ENCODE peak calls at places on chromosomes 6 and 20, in seven cellular contexts. E is progenitor cell of endocrine pancreas; R is naive thymus-derived CD8-positive, alpha-beta T cell; X is lower leg skin; W is effector memory CD4-positive, alpha-beta T cell; I is stimulated activated CD4-positive, alpha-beta T cell treated with anti-CD3 and anti-CD28 coated beads, Interleukin-4, amount 100 ng/mL, for 24 hours; B is GM10248. K is an unnamed sample.

GRCh38 chr6:27604986-27605385 is 132.1 kb upstream of the ZNF184 start:
- DNase-seq in E (no peak), X (no peak), W (no peak), B (peak; percentile 42), I (no peak), R (no peak), K (peak; percentile 57)

GRCh38 chr6:142387997-142388815 is 86.4 kb downstream of the ADGRG6 start:
- DNase-seq in R (peak; percentile 44), W (no peak), I (no peak), X (no peak), B (peak; percentile 12), E (no peak), K (peak; percentile 76)

GRCh38 chr6:27091661-27092315 is 155.7 kb upstream of the PRSS16 start:
- DNase-seq in X (no peak), R (peak; percentile 19), B (peak; percentile 52), W (no peak), I (peak; percentile 48), E (no peak), K (peak; percentile 94)

GRCh38 chr6:14717307-14717706 is 528.6 kb upstream of the JARID2 start:
- DNase-seq in E (no peak), B (peak; percentile 22), I (no peak), W (no peak), X (no peak), R (no peak), K (no peak)

GRCh38 chr6:13462380-13463326 is 24.7 kb downstream of the GFOD1 start:
- DNase-seq in B (no peak), E (no peak), R (peak; percentile 39), X (peak; percentile 58), W (no peak), I (no peak), K (no peak)

GRCh38 chr6:71351190-71351589 is 62.6 kb downstream of the OGFRL1 start:
- DNase-seq in E (no peak), X (no peak), R (no peak), B (no peak), W (no peak), I (no peak), K (no peak)

GRCh38 chr6:41921712-41921998 is 356 bp downstream of the BYSL start:
- DNase-seq in E (no peak), W (no peak), R (no peak), B (no peak), I (no peak), X (no peak), K (no peak)

GRCh38 chr6:20203561-20204528 is 8.4 kb downstream of the MBOAT1 start:
- DNase-seq in I (no peak), E (no peak), X (no peak), B (no peak), W (no peak), R (no peak), K (peak; percentile 83)

GRCh38 chr20:1307171-1307570 is 21.8 kb downstream of the SDCBP2 start:
- DNase-seq in R (no peak), B (no peak), E (no peak), X (no peak), I (no peak), W (no peak), K (no peak)

GRCh38 chr6:3664641-3665041 is 86.9 kb downstream of the PXDC1 start:
- DNase-seq in E (no peak), B (no peak), W (no peak), X (no peak), I (no peak), R (no peak), K (no peak)

GRCh38 chr20:5614506-5614905 is 135.7 kb upstream of the SHLD1 start:
- DNase-seq in R (no peak), B (no peak), W (no peak), E (no peak), X (peak; percentile 50), I (no peak), K (no peak)

GRCh38 chr20:13170771-13171170 is 50.3 kb upstream of the ISM1 start:
- DNase-seq in X (no peak), B (no peak), W (no peak), R (no peak), E (no peak), I (no peak), K (no peak)

GRCh38 chr6:46510656-46511055 is 19.4 kb upstream of the RCAN2 start:
- DNase-seq in W (no peak), E (no peak), X (no peak), I (no peak), B (no peak), R (no peak), K (peak; percentile 33)

GRCh38 chr6:56959094-56959493 is 4.2 kb downstream of the BEND6 start:
- DNase-seq in I (no peak), X (no peak), B (no peak), E (no peak), R (no peak), W (no peak), K (no peak)

GRCh38 chr6:84119277-84119676 is 85.7 kb downstream of the MRAP2 start:
- DNase-seq in B (no peak), R (no peak), I (no peak), X (no peak), W (no peak), E (no peak), K (peak; percentile 34)

GRCh38 chr6:11585426-11586016 is 48.0 kb downstream of the TMEM170B start:
- DNase-seq in I (no peak), E (no peak), R (peak; percentile 9), B (peak; percentile 52), X (no peak), W (no peak), K (peak; percentile 72)

GRCh38 chr6:125165256-125165655 is 11.7 kb downstream of the TPD52L1 start:
- DNase-seq in B (no peak), I (no peak), X (no peak), R (no peak), E (no peak), W (no peak), K (peak; percentile 42)

GRCh38 chr20:621115-621756 is 11.1 kb upstream of the TCF15 start:
- DNase-seq in B (no peak), R (no peak), E (no peak), I (no peak), X (no peak), W (no peak), K (peak; percentile 44)

GRCh38 chr6:133637436-133637835 is 251.5 kb upstream of the TCF21 start:
- DNase-seq in W (no peak), E (no peak), X (no peak), I (no peak), B (no peak), R (no peak), K (no peak)

GRCh38 chr20:50450961-50451752 is 59.0 kb upstream of the PTPN1 start:
- DNase-seq in R (peak; percentile 8), E (no peak), I (no peak), W (no peak), B (peak; percentile 61), X (peak; percentile 91), K (peak; percentile 67)

GRCh38 chr6:39416728-39417127 is 94.2 kb upstream of the KCNK16 start:
- DNase-seq in R (no peak), W (no peak), X (peak; percentile 94), E (no peak), B (no peak), I (no peak), K (no peak)

GRCh38 chr20:15834857-15835256 is 738.4 kb downstream of the KIF16B start:
- DNase-seq in X (no peak), R (no peak), E (no peak), B (no peak), I (no peak), W (no peak), K (no peak)

GRCh38 chr20:15902493-15902892 is 670.8 kb downstream of the KIF16B start:
- DNase-seq in I (no peak), W (no peak), X (no peak), B (no peak), R (no peak), E (no peak), K (peak; percentile 23)

GRCh38 chr6:219641-220198 is 72.6 kb upstream of the DUSP22 start:
- DNase-seq in I (no peak), E (no peak), B (no peak), R (no peak), X (peak; percentile 91), W (no peak), K (peak; percentile 92)

GRCh38 chr20:53839423-53840176 is 230.8 kb downstream of the BCAS1 start:
- DNase-seq in R (peak; percentile 78), X (no peak), W (peak; percentile 34), B (peak; percentile 51), E (no peak), I (peak; percentile 38), K (no peak)

GRCh38 chr6:38801305-38801704 is 86.2 kb downstream of the DNAH8 start:
- DNase-seq in W (no peak), X (no peak), B (no peak), E (no peak), R (no peak), I (no peak), K (no peak)